ENCODE peak calls at places on chromosomes 5 and 9, in eight cellular contexts. H, C, V, K, X, N, Q and A are unnamed samples.

GRCh38 chr5:38448553-38449350 is 107.7 kb downstream of the LIFR start:
- DNase-seq in H (no peak), C (no peak), V (no peak), K (no peak), X (no peak), N (no peak), Q (no peak), A (no peak)

GRCh38 chr9:123637940-123638634 is 282.1 kb downstream of the CRB2 start:
- DNase-seq in H (no peak), C (peak), V (no peak), K (no peak), X (no peak), N (peak), Q (no peak), A (no peak)

GRCh38 chr5:176536132-176536901 is 885 bp downstream of the RNF44 start:
- DNase-seq in H (peak), C (peak), V (peak), K (peak), X (peak), N (peak), Q (no peak), A (peak)

GRCh38 chr9:97556721-97557605 is 55.5 kb downstream of the TMOD1 start:
- DNase-seq in H (peak), C (no peak), V (no peak), K (peak), X (no peak), N (no peak), Q (no peak), A (no peak)

GRCh38 chr5:33801292-33801691 is 90.5 kb downstream of the ADAMTS12 start:
- DNase-seq in H (no peak), C (no peak), V (no peak), K (no peak), X (peak), N (no peak), Q (no peak), A (no peak)

GRCh38 chr5:122313001-122313402 is 965 bp downstream of the SNCAIP start:
- DNase-seq in H (peak), C (peak), V (no peak), K (peak), X (peak), N (no peak), Q (no peak), A (no peak)

GRCh38 chr9:127088724-127089615 is 33.5 kb downstream of the ANGPTL2 start:
- DNase-seq in H (no peak), C (no peak), V (no peak), K (peak), X (no peak), N (no peak), Q (no peak), A (no peak)

GRCh38 chr9:38362912-38363588 is 29.5 kb upstream of the ALDH1B1 start:
- DNase-seq in H (peak), C (peak), V (no peak), K (peak), X (peak), N (peak), Q (peak), A (no peak)

DNA sequence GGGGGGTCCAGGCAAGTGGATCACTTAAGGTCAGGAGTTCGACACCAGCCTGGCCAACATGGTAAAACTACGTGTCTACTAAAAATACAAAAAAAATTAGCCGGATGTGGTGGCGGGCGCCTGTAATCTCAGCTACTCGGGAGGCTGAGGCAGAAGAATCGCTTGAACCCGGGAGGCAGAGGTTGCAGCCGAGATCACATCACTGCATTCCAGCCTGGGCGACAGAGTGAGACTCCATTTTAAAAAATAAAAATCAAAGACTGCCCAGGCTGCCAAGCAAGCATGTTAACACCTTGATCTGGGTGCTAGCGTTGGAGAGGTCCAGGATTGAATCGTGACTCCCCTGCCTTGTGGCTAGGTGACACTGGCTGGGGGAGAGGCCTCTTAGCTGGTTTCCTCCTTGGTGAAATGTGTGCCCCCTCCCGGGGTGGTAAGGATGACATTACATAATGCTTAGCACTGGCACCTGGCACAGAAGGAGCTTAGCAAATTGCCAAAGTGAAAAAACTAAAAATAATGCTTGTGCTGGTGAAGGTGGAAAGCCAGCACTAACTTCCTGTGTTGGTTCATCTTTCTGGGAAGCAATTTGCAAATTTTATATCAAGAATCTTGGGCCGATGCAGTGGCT is 2.2 kb upstream of the CIZ1 start:
- DNase-seq in H (no peak), C (no peak), V (no peak), K (no peak), X (no peak), N (no peak), Q (no peak), A (no peak)
- H3K4me3 ChIP-seq in H (peak), C (no peak), V (peak), K (no peak), X (no peak), N (no peak), Q (no peak), A (peak)

GRCh38 chr9:116359958-116360357 is 206.4 kb downstream of the PAPPA start:
- DNase-seq in H (peak), C (no peak), V (no peak), K (no peak), X (no peak), N (no peak), Q (no peak), A (no peak)

GRCh38 chr9:116360974-116361373 is 207.4 kb downstream of the PAPPA start:
- DNase-seq in H (no peak), C (no peak), V (no peak), K (no peak), X (no peak), N (no peak), Q (no peak), A (no peak)

GRCh38 chr9:116362493-116362892 is 208.9 kb downstream of the PAPPA start:
- DNase-seq in H (no peak), C (no peak), V (no peak), K (no peak), X (no peak), N (no peak), Q (no peak), A (no peak)

GRCh38 chr9:116358251-116358650 is 204.7 kb downstream of the PAPPA start:
- DNase-seq in H (no peak), C (no peak), V (no peak), K (no peak), X (no peak), N (no peak), Q (no peak), A (no peak)

DNA sequence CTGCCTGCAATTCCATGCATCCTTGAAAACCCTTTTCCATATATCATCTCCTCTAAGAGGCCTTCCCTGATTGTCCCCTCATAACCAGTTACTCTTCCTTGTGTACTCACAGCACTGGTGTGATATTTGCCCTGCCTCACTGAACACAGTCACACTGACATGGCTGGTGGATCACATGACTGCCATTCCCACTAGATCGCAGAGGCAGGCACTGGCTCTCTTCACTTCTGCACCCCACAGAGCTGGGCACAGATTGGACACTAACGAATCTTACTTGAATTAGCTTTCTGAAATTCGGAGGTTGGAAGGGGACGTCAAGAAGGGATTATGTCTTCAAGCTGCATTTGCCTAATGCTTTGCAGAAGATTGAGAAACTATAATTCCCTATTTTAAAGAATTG is 208.0 kb downstream of the PAPPA start:
- DNase-seq in H (no peak), C (no peak), V (no peak), K (no peak), X (no peak), N (no peak), Q (no peak), A (no peak)
- TF ChIP-seq CTCF in H (no peak), C (no peak), V (no peak), K (no peak), X (no peak), N (no peak), Q (no peak), A (no peak)

GRCh38 chr9:71921190-71921814 is 9.9 kb downstream of the C9orf85 start:
- DNase-seq in H (no peak), C (no peak), V (no peak), K (no peak), X (no peak), N (no peak), Q (no peak), A (no peak)
- H3K4me3 ChIP-seq in H (no peak), C (no peak), V (no peak), K (no peak), X (no peak), N (no peak), Q (no peak), A (no peak)

GRCh38 chr9:16716631-16717030 is 153.8 kb downstream of the BNC2 start:
- DNase-seq in H (no peak), C (no peak), V (no peak), K (no peak), X (no peak), N (no peak), Q (no peak), A (no peak)

GRCh38 chr9:16718296-16718695 is 152.2 kb downstream of the BNC2 start:
- DNase-seq in H (no peak), C (no peak), V (no peak), K (no peak), X (no peak), N (no peak), Q (no peak), A (no peak)

GRCh38 chr9:16719921-16720320 is 150.5 kb downstream of the BNC2 start:
- DNase-seq in H (no peak), C (no peak), V (no peak), K (no peak), X (no peak), N (no peak), Q (no peak), A (no peak)

GRCh38 chr9:16720386-16720785 is 150.1 kb downstream of the BNC2 start:
- DNase-seq in H (no peak), C (peak), V (no peak), K (no peak), X (no peak), N (no peak), Q (no peak), A (no peak)

GRCh38 chr9:16718952-16719351 is 151.5 kb downstream of the BNC2 start:
- DNase-seq in H (no peak), C (peak), V (no peak), K (no peak), X (no peak), N (no peak), Q (no peak), A (no peak)
- TF ChIP-seq CTCF in H (no peak), C (no peak), V (no peak), K (no peak), X (no peak), N (no peak), Q (no peak), A (no peak)

GRCh38 chr9:15512889-15513288 is 2.1 kb upstream of the PSIP1 start:
- DNase-seq in H (no peak), C (no peak), V (no peak), K (no peak), X (no peak), N (no peak), Q (no peak), A (no peak)
- H3K4me3 ChIP-seq in H (no peak), C (no peak), V (no peak), K (no peak), X (no peak), N (peak), Q (no peak), A (no peak)